ENCODE peak calls at places on chromosomes 13 and 19, in five cellular contexts. P, V, S, G and J are unnamed samples.
A peak's percentile ranks its signal among the peaks of the same experiment; 100 is the strongest.

GRCh38 chr19:15445807-15446376 is 3.9 kb downstream of the WIZ start:
- DNase-seq in P (no peak), V (no peak), S (no peak), G (no peak), J (no peak)

GRCh38 chr19:41546386-41546789 is 29.6 kb upstream of the CEACAM21 start:
- DNase-seq in P (no peak), V (no peak), S (no peak), G (no peak), J (no peak)

GRCh38 chr13:30340367-30341184 is 33.2 kb upstream of the KATNAL1 start:
- DNase-seq in P (no peak), V (no peak), S (peak; percentile 52), G (peak; percentile 91), J (no peak)

GRCh38 chr19:44142014-44142523 is 715 bp downstream of the ZNF234 start:
- DNase-seq in P (peak; percentile 45), V (no peak), S (no peak), G (peak; percentile 49), J (no peak)

GRCh38 chr13:29502391-29503008 is 93.0 kb downstream of the SLC7A1 start:
- DNase-seq in P (no peak), V (no peak), S (no peak), G (no peak), J (no peak)

GRCh38 chr13:59038824-59039223 is 1124.9 kb downstream of the DIAPH3 start:
- DNase-seq in P (no peak), V (no peak), S (no peak), G (peak; percentile 24), J (no peak)

GRCh38 chr19:47687906-47688305 is 25.3 kb upstream of the EHD2 start:
- DNase-seq in P (no peak), V (no peak), S (no peak), G (no peak), J (no peak)

GRCh38 chr19:30227661-30228112 is 144.5 kb upstream of the ZNF536 start:
- DNase-seq in P (peak; percentile 87), V (peak; percentile 84), S (peak; percentile 23), G (peak; percentile 46), J (peak; percentile 72)

GRCh38 chr13:23450340-23451046 is 17.0 kb upstream of the SACS start:
- DNase-seq in P (no peak), V (no peak), S (no peak), G (no peak), J (no peak)

GRCh38 chr19:3537101-3537437 is 1.9 kb upstream of the TEKTIP1 start:
- DNase-seq in P (no peak), V (no peak), S (no peak), G (no peak), J (no peak)

GRCh38 chr13:88887045-88887662 is 1216.0 kb downstream of the SLITRK5 start:
- DNase-seq in P (no peak), V (no peak), S (no peak), G (no peak), J (peak; percentile 43)

GRCh38 chr13:109243311-109243951 is 543.0 kb downstream of the IRS2 start:
- DNase-seq in P (no peak), V (no peak), S (peak; percentile 60), G (peak; percentile 92), J (no peak)

GRCh38 chr13:40446365-40446764 is 220.1 kb downstream of the FOXO1 start:
- DNase-seq in P (no peak), V (no peak), S (no peak), G (no peak), J (no peak)

GRCh38 chr13:98507060-98507797 is 69.7 kb downstream of the STK24 start:
- DNase-seq in P (no peak), V (no peak), S (peak; percentile 94), G (peak; percentile 55), J (no peak)

GRCh38 chr19:42357290-42357689 is 31.9 kb downstream of the MEGF8 start:
- DNase-seq in P (no peak), V (no peak), S (no peak), G (no peak), J (no peak)

GRCh38 chr19:10096615-10096963 is 5.9 kb downstream of the ANGPTL6 start:
- DNase-seq in P (no peak), V (no peak), S (no peak), G (no peak), J (no peak)

GRCh38 chr19:44588753-44589112 is 24.6 kb upstream of the IGSF23 start:
- DNase-seq in P (no peak), V (no peak), S (no peak), G (no peak), J (no peak)

GRCh38 chr13:110564472-110564985 is 3.0 kb upstream of the RAB20 start:
- DNase-seq in P (no peak), V (no peak), S (no peak), G (no peak), J (no peak)

GRCh38 chr13:40192516-40193257 is 473.8 kb downstream of the FOXO1 start:
- DNase-seq in P (no peak), V (no peak), S (no peak), G (no peak), J (no peak)

GRCh38 chr19:3725640-3726310 is 17.6 kb downstream of the TJP3 start:
- DNase-seq in P (peak; percentile 77), V (no peak), S (no peak), G (peak; percentile 11), J (peak; percentile 85)

GRCh38 chr13:20703785-20704458 is 423 bp downstream of the IL17D start:
- DNase-seq in P (peak; percentile 83), V (peak; percentile 67), S (peak; percentile 95), G (peak; percentile 81), J (peak; percentile 83)

GRCh38 chr13:114108894-114109293 is 23.5 kb downstream of the RASA3 start:
- DNase-seq in P (no peak), V (no peak), S (no peak), G (no peak), J (no peak)

GRCh38 chr13:32164622-32165268 is 133.2 kb downstream of the FRY start:
- DNase-seq in P (peak; percentile 58), V (peak; percentile 33), S (peak; percentile 40), G (peak; percentile 76), J (peak; percentile 71)

GRCh38 chr13:32168136-32168535 is 136.6 kb downstream of the FRY start:
- DNase-seq in P (no peak), V (no peak), S (no peak), G (no peak), J (no peak)

GRCh38 chr13:32170841-32171240 is 139.3 kb downstream of the FRY start:
- DNase-seq in P (no peak), V (no peak), S (no peak), G (no peak), J (no peak)

GRCh38 chr13:32165791-32166190 is 134.2 kb downstream of the FRY start:
- DNase-seq in P (no peak), V (no peak), S (no peak), G (no peak), J (no peak)
- H3K14ac ChIP-seq in P (no peak overlapping the region), V (no peak overlapping the region), S (no peak overlapping the region), G (no peak overlapping the region), J (no peak overlapping the region)

GRCh38 chr19:1424182-1424955 is 13.8 kb upstream of the RPS15 start:
- DNase-seq in P (no peak), V (no peak), S (no peak), G (no peak), J (no peak)

GRCh38 chr19:1427221-1427620 is 11.0 kb upstream of the RPS15 start:
- DNase-seq in P (no peak), V (no peak), S (no peak), G (no peak), J (no peak)

GRCh38 chr19:1423445-1424181 is 14.6 kb upstream of the RPS15 start:
- DNase-seq in P (no peak), V (no peak), S (no peak), G (no peak), J (no peak)

GRCh38 chr19:1425102-1425842 is 12.9 kb upstream of the RPS15 start:
- DNase-seq in P (no peak), V (no peak), S (no peak), G (no peak), J (no peak)

DNA sequence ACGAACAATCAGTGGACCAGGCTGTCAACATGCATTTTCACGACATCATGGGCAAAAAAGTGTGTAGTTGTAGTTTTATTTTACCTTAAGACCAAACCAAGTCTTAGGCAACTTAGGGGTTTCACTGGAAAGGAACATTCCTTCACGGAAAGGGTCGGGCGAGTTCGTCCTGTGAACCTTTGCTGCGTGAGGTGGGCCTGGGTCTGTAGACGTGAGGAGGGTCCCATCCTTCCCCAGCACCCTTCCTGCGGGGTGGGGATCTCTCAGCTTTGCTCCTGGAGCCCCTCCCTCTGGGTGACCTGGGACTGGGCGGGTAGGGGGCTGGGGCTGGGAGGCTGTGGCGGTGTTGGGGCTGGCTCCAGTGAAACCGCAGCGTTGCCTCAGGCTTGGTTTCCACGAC is 12.3 kb upstream of the RPS15 start:
- DNase-seq in P (no peak), V (no peak), S (no peak), G (no peak), J (no peak)
- H2BK12ac ChIP-seq in P (no peak overlapping the region), V (no peak overlapping the region), S (no peak overlapping the region), G (no peak overlapping the region), J (no peak overlapping the region)

GRCh38 chr19:46411088-46412033 is 2.0 kb downstream of the CCDC8 start:
- DNase-seq in P (no peak), V (no peak), S (no peak), G (no peak), J (no peak)
- H3K14ac ChIP-seq in P (no peak overlapping the region), V (peak overlapping the region; percentile 87), S (no peak overlapping the region), G (no peak overlapping the region), J (no peak overlapping the region)

GRCh38 chr19:5012688-5013457 is 44.0 kb downstream of the KDM4B start:
- DNase-seq in P (no peak), V (no peak), S (no peak), G (no peak), J (no peak)
- H2BK12ac ChIP-seq in P (no peak overlapping the region), V (no peak overlapping the region), S (no peak overlapping the region), G (no peak overlapping the region), J (no peak overlapping the region)

DNA sequence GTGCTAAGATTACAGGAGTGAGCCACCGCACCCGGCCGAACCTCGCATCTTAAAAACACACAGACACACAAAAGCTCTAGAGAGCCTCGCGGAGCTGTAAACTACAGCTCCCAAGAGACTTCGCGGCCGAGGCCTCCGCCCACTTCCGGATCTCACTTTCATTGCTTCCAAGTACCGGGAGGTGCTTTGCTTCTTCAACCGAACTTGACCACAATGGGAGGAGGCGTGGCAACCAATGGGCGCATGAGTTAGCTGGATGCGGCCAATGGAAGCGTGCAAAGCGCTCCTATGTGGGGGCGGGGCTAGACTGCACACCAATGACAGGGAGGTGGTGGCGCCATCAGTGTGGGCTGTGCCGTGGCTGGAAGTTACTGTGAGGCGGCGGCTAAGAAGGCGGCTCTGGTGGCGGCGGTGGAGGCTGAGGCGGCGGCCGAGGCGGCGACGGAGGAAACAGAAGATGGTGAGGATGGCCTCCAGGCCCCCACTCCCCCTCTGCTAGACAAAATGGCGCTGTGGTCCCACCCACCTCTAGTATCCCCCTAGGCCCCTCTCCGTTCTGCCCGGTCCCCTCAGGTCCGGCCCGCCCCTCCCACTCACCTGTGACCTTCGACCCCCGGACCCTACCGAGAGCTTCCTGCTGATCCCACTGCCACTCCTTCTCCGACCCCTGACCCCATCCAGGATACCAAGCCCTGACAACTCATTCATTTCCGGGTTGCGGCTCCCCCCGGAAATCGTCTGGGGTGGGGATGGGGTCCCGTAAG is at the start of gene DDA1:
- DNase-seq in P (peak; percentile 95), V (peak; percentile 99), S (peak; percentile 100), G (peak; percentile 100), J (peak; percentile 100)
- H3K14ac ChIP-seq in P (no peak within 1 kb of the TSS), V (no peak within 1 kb of the TSS), S (peak within 1 kb of the TSS; percentile 85), G (peak within 1 kb of the TSS; percentile 79), J (no peak within 1 kb of the TSS)